ENCODE peak calls at places on chromosome 15, in four cellular contexts. Y is spleen, M is mammary epithelial cell, U is MM.1S. X is an unnamed sample. For H3K27me3, the result is how much of the 10 kb centered on the place peaks cover.

GRCh38 chr15:94327356-94327936 is 96.1 kb downstream of the MCTP2 start:
- DNase-seq in Y (no peak), U (peak), M (peak), X (no peak)

GRCh38 chr15:55514414-55514850 is 6.4 kb upstream of the DNAAF4 start:
- DNase-seq in M (no peak), Y (no peak), U (no peak), X (no peak)

GRCh38 chr15:70669966-70670658 is 93.2 kb downstream of the UACA start:
- DNase-seq in U (no peak), Y (no peak), M (no peak), X (no peak)

GRCh38 chr15:40338921-40339620 is 1.7 kb downstream of the CCDC9B start:
- DNase-seq in Y (no peak), U (no peak), M (peak), X (no peak)

GRCh38 chr15:66290518-66290917 is 2.9 kb upstream of the DIS3L start:
- DNase-seq in U (peak), M (peak), Y (no peak), X (no peak)

GRCh38 chr15:99253381-99254090 is 2.3 kb downstream of the LRRC28 start:
- DNase-seq in U (no peak), M (peak), Y (no peak), X (no peak)

GRCh38 chr15:42931702-42932486 is 11.3 kb upstream of the TTBK2 start:
- DNase-seq in U (no peak), Y (no peak), M (no peak), X (no peak)

GRCh38 chr15:49991587-49991986 is 127.4 kb downstream of the ATP8B4 start:
- DNase-seq in U (no peak), M (no peak), Y (no peak), X (no peak)

GRCh38 chr15:73859236-73859635 is 14.1 kb upstream of the TBC1D21 start:
- DNase-seq in M (no peak), Y (no peak), U (no peak), X (no peak)

GRCh38 chr15:31360158-31360561 is 33.5 kb downstream of the KLF13 start:
- DNase-seq in U (peak), M (no peak), Y (no peak), X (no peak)

GRCh38 chr15:60703196-60703933 is 224.4 kb upstream of the ICE2 start:
- DNase-seq in U (no peak), M (no peak), Y (no peak), X (no peak)

GRCh38 chr15:82064824-82065223 is 19.0 kb upstream of the MEX3B start:
- DNase-seq in U (no peak), M (no peak), Y (no peak), X (no peak)

GRCh38 chr15:48282186-48282585 is 49.0 kb upstream of the DUT start:
- DNase-seq in U (no peak), M (no peak), Y (no peak), X (no peak)

GRCh38 chr15:100734606-100735005 is 132.2 kb downstream of the ASB7 start:
- DNase-seq in Y (peak), U (no peak), M (no peak), X (no peak)

GRCh38 chr15:43955140-43955539 is 128.3 kb downstream of the WDR76 start:
- DNase-seq in U (no peak), M (no peak), Y (no peak), X (no peak)

GRCh38 chr15:88542342-88542733 is 4.1 kb downstream of the DET1 start:
- DNase-seq in U (no peak), Y (no peak), M (no peak), X (no peak)

GRCh38 chr15:63920504-63921178 is 86.9 kb upstream of the HERC1 start:
- DNase-seq in M (no peak), Y (no peak), U (no peak), X (no peak)

GRCh38 chr15:27490867-27491595 is 520.0 kb downstream of the GABRG3 start:
- DNase-seq in U (no peak), M (no peak), Y (no peak), X (no peak)

GRCh38 chr15:73227433-73228056 is 141.2 kb downstream of the HCN4 start:
- DNase-seq in Y (no peak), M (no peak), U (no peak), X (no peak)

GRCh38 chr15:25712192-25712960 is 150.8 kb downstream of the ATP10A start:
- DNase-seq in M (no peak), Y (peak), U (no peak), X (no peak)

GRCh38 chr15:99076555-99077308 is 28.1 kb upstream of the SYNM start:
- DNase-seq in M (peak), U (peak), Y (no peak), X (no peak)

GRCh38 chr15:99031681-99032080 is 24.1 kb upstream of the PGPEP1L start:
- DNase-seq in Y (no peak), M (peak), U (no peak), X (no peak)

GRCh38 chr15:43957724-43958123 is 130.9 kb downstream of the WDR76 start:
- DNase-seq in Y (no peak), M (no peak), U (no peak), X (no peak)

GRCh38 chr15:56869573-56869972 is 48.9 kb upstream of the TCF12 start:
- DNase-seq in Y (no peak), U (peak), M (no peak), X (peak)

DNA sequence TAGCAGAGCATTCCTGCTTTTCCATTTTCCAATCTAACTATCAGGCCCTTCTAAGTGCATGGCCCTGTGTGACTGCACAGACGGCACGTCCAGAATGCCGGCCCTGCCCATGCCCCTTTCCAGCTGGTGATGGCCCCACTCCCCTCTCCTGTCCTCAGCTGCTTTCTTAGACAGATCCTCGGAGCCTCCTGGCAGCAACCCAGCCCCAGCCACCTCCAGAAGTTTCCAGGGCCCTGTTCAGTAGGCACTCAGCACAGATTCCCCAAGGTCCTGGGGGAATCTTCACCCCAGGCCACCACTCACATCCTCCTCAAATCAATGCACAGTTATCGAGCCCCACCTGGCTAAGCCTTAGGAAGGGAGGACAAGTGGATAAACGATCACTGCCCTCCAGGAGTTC is 1.4 kb upstream of the CRABP1 start:
- DNase-seq in Y (peak), M (no peak), U (no peak), X (no peak)
- H3K27me3 ChIP-seq in Y (under half), M (under half), U (half or more), X (half or more)

DNA sequence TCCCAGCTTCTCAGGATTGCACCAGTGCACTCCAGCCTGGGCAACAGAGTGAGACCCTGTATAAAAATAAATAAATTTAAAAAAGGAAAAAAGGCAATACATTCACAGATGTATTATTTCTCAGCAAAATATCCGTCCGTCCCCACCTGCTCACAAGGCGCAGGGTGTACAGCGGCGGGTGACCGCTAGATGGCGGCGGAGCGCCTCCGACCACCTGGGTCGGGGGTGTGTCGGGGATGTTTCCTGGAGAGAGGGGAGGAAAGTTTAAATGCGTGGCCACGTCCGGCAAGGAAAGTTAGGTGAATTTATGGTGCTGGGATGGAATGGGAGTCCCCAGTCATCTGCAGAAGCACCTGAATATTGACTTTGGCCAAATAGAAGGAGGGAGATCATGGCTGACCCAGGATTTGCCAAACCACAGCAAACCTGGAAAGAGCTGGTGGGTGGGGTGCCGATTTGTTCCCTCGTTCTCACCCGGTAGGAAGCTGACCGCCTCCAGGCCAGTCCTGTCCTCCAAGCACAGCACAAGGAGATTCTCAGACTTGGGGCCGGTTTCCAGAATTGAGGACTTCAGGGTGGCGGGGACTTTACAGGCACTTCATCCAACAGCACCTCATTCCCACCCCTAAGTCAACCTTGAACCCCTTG is 88.2 kb downstream of the TMEM266 start:
- DNase-seq in Y (peak), U (peak), M (peak), X (no peak)
- H3K4me3 ChIP-seq in Y (no peak), U (peak), M (no peak), X (no peak)

GRCh38 chr15:90483012-90483307 is 46.8 kb upstream of the CRTC3 start:
- DNase-seq in M (no peak), Y (no peak), U (no peak), X (no peak)

GRCh38 chr15:90481023-90481422 is 48.7 kb upstream of the CRTC3 start:
- DNase-seq in U (no peak), Y (no peak), M (no peak), X (no peak)

GRCh38 chr15:90482124-90483011 is 47.4 kb upstream of the CRTC3 start:
- DNase-seq in Y (no peak), U (peak), M (no peak), X (peak)

GRCh38 chr15:90479656-90480055 is 50.1 kb upstream of the CRTC3 start:
- DNase-seq in Y (no peak), U (no peak), M (peak), X (no peak)

DNA sequence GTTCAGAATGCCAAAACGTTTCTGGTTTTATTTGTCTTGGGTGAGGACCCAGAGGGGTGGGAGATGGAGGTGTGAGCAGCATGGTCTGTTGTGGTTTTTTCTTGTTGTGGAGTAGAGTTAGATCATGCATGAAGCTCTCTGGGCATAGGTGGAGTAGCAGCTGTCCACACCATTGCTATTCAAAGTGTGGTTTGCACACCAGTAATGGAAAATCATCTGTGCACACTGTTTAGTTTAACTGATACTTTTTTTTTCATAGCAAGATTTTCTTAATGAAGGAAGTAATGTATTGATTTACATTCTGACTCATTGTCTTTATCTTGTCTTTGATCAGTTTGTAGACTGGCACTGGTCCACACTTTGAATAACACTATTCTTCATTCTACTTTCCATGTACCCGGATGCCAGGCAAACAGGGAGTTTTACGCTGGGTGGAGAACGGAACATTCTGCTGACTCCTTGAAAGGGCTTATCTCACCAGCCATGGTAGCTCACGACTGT is 50.7 kb upstream of the CRTC3 start:
- DNase-seq in U (no peak), Y (no peak), M (peak), X (no peak)
- H3K27ac ChIP-seq in U (no peak), Y (no peak), M (no peak), X (no peak)

GRCh38 chr15:62797171-62797570 is 245.4 kb upstream of the TPM1 start:
- DNase-seq in U (no peak), Y (no peak), M (no peak), X (no peak)

GRCh38 chr15:62798536-62798935 is 244.0 kb upstream of the TPM1 start:
- DNase-seq in M (no peak), Y (no peak), U (no peak), X (no peak)

GRCh38 chr15:62796296-62796695 is 246.3 kb upstream of the TPM1 start:
- DNase-seq in M (no peak), Y (no peak), U (no peak), X (no peak)

GRCh38 chr15:62799919-62800318 is 242.6 kb upstream of the TPM1 start:
- DNase-seq in Y (no peak), M (no peak), U (no peak), X (no peak)

GRCh38 chr15:62799037-62799436 is 243.5 kb upstream of the TPM1 start:
- DNase-seq in U (no peak), Y (no peak), M (no peak), X (no peak)
- H3K27me3 ChIP-seq in U (under half), Y (under half), M (under half), X (under half)

DNA sequence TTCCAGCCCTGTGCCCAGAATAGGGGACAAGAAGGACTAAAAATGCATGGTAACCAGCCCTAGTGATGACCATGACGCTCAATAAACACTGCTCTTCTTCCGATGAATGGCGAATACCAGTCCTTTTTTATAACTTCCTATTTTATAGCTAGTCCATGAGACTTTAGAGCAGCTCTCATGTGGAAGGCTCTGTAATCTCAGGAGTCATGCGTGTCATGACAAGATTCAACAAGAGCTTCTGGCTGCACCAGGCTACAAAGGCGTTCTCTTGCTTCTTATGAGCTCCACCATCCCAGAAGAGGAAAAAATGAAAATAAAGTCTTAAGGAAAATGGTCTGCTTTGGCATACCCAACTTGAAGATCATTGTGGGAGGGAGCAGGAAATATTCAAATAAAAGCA is 141.0 kb downstream of the TMCO5A start:
- DNase-seq in M (peak), U (no peak), Y (no peak), X (no peak)
- H3K4me3 ChIP-seq in M (no peak), U (no peak), Y (no peak), X (no peak)

GRCh38 chr15:67415186-67415585 is 105.7 kb upstream of the C15orf61 start:
- DNase-seq in M (no peak), Y (no peak), U (no peak), X (no peak)

GRCh38 chr15:67416891-67417290 is 104.0 kb upstream of the C15orf61 start:
- DNase-seq in U (no peak), Y (no peak), M (no peak), X (no peak)

GRCh38 chr15:67411491-67411890 is 109.4 kb upstream of the C15orf61 start:
- DNase-seq in Y (no peak), U (no peak), M (no peak), X (no peak)

GRCh38 chr15:67409175-67409574 is 111.8 kb upstream of the C15orf61 start:
- DNase-seq in M (no peak), U (no peak), Y (no peak), X (no peak)

GRCh38 chr15:67413770-67414429 is 107.0 kb upstream of the C15orf61 start:
- DNase-seq in Y (no peak), M (no peak), U (no peak), X (no peak)
- H3K27ac ChIP-seq in Y (no peak), M (no peak), U (no peak), X (no peak)

DNA sequence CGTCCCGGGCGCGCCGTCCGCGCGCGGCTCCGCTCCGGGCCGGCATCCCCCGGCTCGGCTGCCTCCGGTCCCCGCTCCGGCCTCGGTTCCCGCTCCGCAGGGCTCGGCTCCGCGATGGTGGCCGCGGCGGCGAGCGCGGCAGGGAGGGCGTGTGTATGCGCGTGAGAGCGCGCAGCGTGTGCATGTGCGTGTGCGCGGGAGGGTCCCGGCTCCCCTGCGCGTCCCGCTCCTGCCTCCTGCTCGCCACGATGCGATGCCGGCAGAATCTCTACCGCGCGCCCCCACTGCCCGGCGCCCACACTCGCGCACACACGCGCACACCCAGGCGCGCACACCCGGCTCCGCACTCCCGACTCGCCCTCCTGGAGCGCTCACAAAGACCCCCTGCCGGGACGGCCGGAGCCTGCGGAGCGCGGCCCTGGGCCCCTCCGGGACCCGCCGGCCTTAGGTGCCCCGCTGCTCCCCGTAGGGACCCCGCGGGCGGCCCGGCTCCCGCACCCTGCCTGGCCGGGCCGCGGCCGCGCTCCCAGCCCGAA is 186.6 kb upstream of the LINGO1 start:
- DNase-seq in Y (no peak), M (peak), U (no peak), X (no peak)
- H3K27me3 ChIP-seq in Y (half or more), M (under half), U (under half), X (under half)

GRCh38 chr15:41881925-41882688 is 11.7 kb downstream of the SPTBN5 start:
- DNase-seq in M (no peak), U (no peak), Y (no peak), X (no peak)
- H3K4me3 ChIP-seq in M (no peak), U (no peak), Y (no peak), X (peak)

GRCh38 chr15:51366911-51367310 is 25.5 kb downstream of the GLDN start:
- DNase-seq in U (no peak), M (peak), Y (no peak), X (no peak)

GRCh38 chr15:51363391-51363790 is 21.9 kb downstream of the GLDN start:
- DNase-seq in U (no peak), Y (no peak), M (no peak), X (no peak)

GRCh38 chr15:51366071-51366470 is 24.6 kb downstream of the GLDN start:
- DNase-seq in M (no peak), U (no peak), Y (no peak), X (no peak)

GRCh38 chr15:51367322-51367976 is 26.0 kb downstream of the GLDN start:
- DNase-seq in M (no peak), U (no peak), Y (no peak), X (no peak)

GRCh38 chr15:51365417-51365816 is 24.0 kb downstream of the GLDN start:
- DNase-seq in Y (no peak), U (no peak), M (no peak), X (no peak)
- H3K27ac ChIP-seq in Y (no peak), U (no peak), M (no peak), X (no peak)